ENCODE peak calls at places on chromosomes 13 and 19, in eight cellular contexts. One of them, this sample, is unnamed.
A peak's percentile ranks its signal among the peaks of the same experiment; 100 is the strongest.

GRCh38 chr19:5339950-5340636 is 519 bp downstream of the PTPRS start:
- DNase-seq in NCI-H1694: no peak
- DNase-seq in GM12865: no peak
- DNase-seq in type B pancreatic cell: no peak
- DNase-seq in NCI-H1105: no peak
- DNase-seq in choroid plexus epithelial cell: no peak
- DNase-seq in activated T-helper 1 cell treated with anti-CD3 and anti-CD28 coated beads, Interleukin-12 subunit alpha, Interleukin-12 subunit beta, Interleukin-2, Interleukin-4 antibody, amounts not matched to agents 30 ng/mL and 10 ng/mL and 1 ng/mL, durations not matched to agents 14 hours and 24 hours and 36 hours: no peak
- DNase-seq in AG04450: no peak
- DNase-seq in this sample: peak; percentile 68

GRCh38 chr13:111006508-111007031 is 91.7 kb upstream of the ANKRD10 start:
- DNase-seq in NCI-H1694: no peak
- DNase-seq in GM12865: no peak
- DNase-seq in type B pancreatic cell: no peak
- DNase-seq in NCI-H1105: no peak
- DNase-seq in choroid plexus epithelial cell: peak; percentile 97
- DNase-seq in activated T-helper 1 cell treated with anti-CD3 and anti-CD28 coated beads, Interleukin-12 subunit alpha, Interleukin-12 subunit beta, Interleukin-2, Interleukin-4 antibody, amounts not matched to agents 30 ng/mL and 10 ng/mL and 1 ng/mL, durations not matched to agents 14 hours and 24 hours and 36 hours: no peak
- DNase-seq in AG04450: no peak
- DNase-seq in this sample: peak; percentile 95

GRCh38 chr13:29594710-29595379 is 643 bp downstream of the SLC7A1 start:
- DNase-seq in NCI-H1694: no peak
- DNase-seq in GM12865: peak; percentile 71
- DNase-seq in type B pancreatic cell: peak; percentile 75
- DNase-seq in NCI-H1105: no peak
- DNase-seq in choroid plexus epithelial cell: peak; percentile 60
- DNase-seq in activated T-helper 1 cell treated with anti-CD3 and anti-CD28 coated beads, Interleukin-12 subunit alpha, Interleukin-12 subunit beta, Interleukin-2, Interleukin-4 antibody, amounts not matched to agents 30 ng/mL and 10 ng/mL and 1 ng/mL, durations not matched to agents 14 hours and 24 hours and 36 hours: peak; percentile 60
- DNase-seq in AG04450: peak; percentile 2
- DNase-seq in this sample: peak; percentile 80

GRCh38 chr19:45200614-45201013 is 22.0 kb downstream of the BLOC1S3 start:
- DNase-seq in NCI-H1694: no peak
- DNase-seq in GM12865: no peak
- DNase-seq in type B pancreatic cell: no peak
- DNase-seq in NCI-H1105: no peak
- DNase-seq in choroid plexus epithelial cell: peak; percentile 85
- DNase-seq in activated T-helper 1 cell treated with anti-CD3 and anti-CD28 coated beads, Interleukin-12 subunit alpha, Interleukin-12 subunit beta, Interleukin-2, Interleukin-4 antibody, amounts not matched to agents 30 ng/mL and 10 ng/mL and 1 ng/mL, durations not matched to agents 14 hours and 24 hours and 36 hours: no peak
- DNase-seq in AG04450: no peak
- DNase-seq in this sample: peak; percentile 41

GRCh38 chr19:10797078-10797477 is 38.9 kb downstream of the TMED1 start:
- DNase-seq in NCI-H1694: no peak
- DNase-seq in GM12865: no peak
- DNase-seq in type B pancreatic cell: no peak
- DNase-seq in NCI-H1105: no peak
- DNase-seq in choroid plexus epithelial cell: no peak
- DNase-seq in activated T-helper 1 cell treated with anti-CD3 and anti-CD28 coated beads, Interleukin-12 subunit alpha, Interleukin-12 subunit beta, Interleukin-2, Interleukin-4 antibody, amounts not matched to agents 30 ng/mL and 10 ng/mL and 1 ng/mL, durations not matched to agents 14 hours and 24 hours and 36 hours: no peak
- DNase-seq in AG04450: no peak
- DNase-seq in this sample: no peak

GRCh38 chr19:4803736-4804695 is 12.5 kb downstream of the FEM1A start:
- DNase-seq in NCI-H1694: peak; percentile 15
- DNase-seq in GM12865: peak; percentile 72
- DNase-seq in type B pancreatic cell: peak; percentile 84
- DNase-seq in NCI-H1105: peak; percentile 42
- DNase-seq in choroid plexus epithelial cell: peak; percentile 47
- DNase-seq in activated T-helper 1 cell treated with anti-CD3 and anti-CD28 coated beads, Interleukin-12 subunit alpha, Interleukin-12 subunit beta, Interleukin-2, Interleukin-4 antibody, amounts not matched to agents 30 ng/mL and 10 ng/mL and 1 ng/mL, durations not matched to agents 14 hours and 24 hours and 36 hours: peak; percentile 33
- DNase-seq in AG04450: no peak
- DNase-seq in this sample: peak; percentile 72

GRCh38 chr19:48279747-48280146 is 9.9 kb downstream of the ZNF114 start:
- DNase-seq in NCI-H1694: no peak
- DNase-seq in GM12865: no peak
- DNase-seq in type B pancreatic cell: no peak
- DNase-seq in NCI-H1105: no peak
- DNase-seq in choroid plexus epithelial cell: no peak
- DNase-seq in activated T-helper 1 cell treated with anti-CD3 and anti-CD28 coated beads, Interleukin-12 subunit alpha, Interleukin-12 subunit beta, Interleukin-2, Interleukin-4 antibody, amounts not matched to agents 30 ng/mL and 10 ng/mL and 1 ng/mL, durations not matched to agents 14 hours and 24 hours and 36 hours: no peak
- DNase-seq in AG04450: no peak
- DNase-seq in this sample: no peak

GRCh38 chr13:92315265-92315664 is 911.3 kb upstream of the GPC6 start:
- DNase-seq in NCI-H1694: no peak
- DNase-seq in GM12865: peak; percentile 17
- DNase-seq in type B pancreatic cell: no peak
- DNase-seq in NCI-H1105: no peak
- DNase-seq in choroid plexus epithelial cell: peak; percentile 12
- DNase-seq in activated T-helper 1 cell treated with anti-CD3 and anti-CD28 coated beads, Interleukin-12 subunit alpha, Interleukin-12 subunit beta, Interleukin-2, Interleukin-4 antibody, amounts not matched to agents 30 ng/mL and 10 ng/mL and 1 ng/mL, durations not matched to agents 14 hours and 24 hours and 36 hours: no peak
- DNase-seq in AG04450: no peak
- DNase-seq in this sample: peak; percentile 42

GRCh38 chr13:72342364-72342763 is 385.1 kb downstream of the MZT1 start:
- DNase-seq in NCI-H1694: no peak
- DNase-seq in GM12865: no peak
- DNase-seq in type B pancreatic cell: no peak
- DNase-seq in NCI-H1105: no peak
- DNase-seq in choroid plexus epithelial cell: no peak
- DNase-seq in activated T-helper 1 cell treated with anti-CD3 and anti-CD28 coated beads, Interleukin-12 subunit alpha, Interleukin-12 subunit beta, Interleukin-2, Interleukin-4 antibody, amounts not matched to agents 30 ng/mL and 10 ng/mL and 1 ng/mL, durations not matched to agents 14 hours and 24 hours and 36 hours: no peak
- DNase-seq in AG04450: no peak
- DNase-seq in this sample: no peak

GRCh38 chr13:39522329-39522728 is 80.7 kb downstream of the LHFPL6 start:
- DNase-seq in NCI-H1694: no peak
- DNase-seq in GM12865: no peak
- DNase-seq in type B pancreatic cell: no peak
- DNase-seq in NCI-H1105: no peak
- DNase-seq in choroid plexus epithelial cell: no peak
- DNase-seq in activated T-helper 1 cell treated with anti-CD3 and anti-CD28 coated beads, Interleukin-12 subunit alpha, Interleukin-12 subunit beta, Interleukin-2, Interleukin-4 antibody, amounts not matched to agents 30 ng/mL and 10 ng/mL and 1 ng/mL, durations not matched to agents 14 hours and 24 hours and 36 hours: no peak
- DNase-seq in AG04450: no peak
- DNase-seq in this sample: no peak

GRCh38 chr13:43196750-43197149 is 173.4 kb downstream of the DNAJC15 start:
- DNase-seq in NCI-H1694: no peak
- DNase-seq in GM12865: no peak
- DNase-seq in type B pancreatic cell: no peak
- DNase-seq in NCI-H1105: no peak
- DNase-seq in choroid plexus epithelial cell: no peak
- DNase-seq in activated T-helper 1 cell treated with anti-CD3 and anti-CD28 coated beads, Interleukin-12 subunit alpha, Interleukin-12 subunit beta, Interleukin-2, Interleukin-4 antibody, amounts not matched to agents 30 ng/mL and 10 ng/mL and 1 ng/mL, durations not matched to agents 14 hours and 24 hours and 36 hours: no peak
- DNase-seq in AG04450: no peak
- DNase-seq in this sample: no peak

GRCh38 chr19:45643024-45643926 is 4.1 kb upstream of the EML2 start:
- DNase-seq in NCI-H1694: peak; percentile 77
- DNase-seq in GM12865: peak; percentile 96
- DNase-seq in type B pancreatic cell: peak; percentile 93
- DNase-seq in NCI-H1105: peak; percentile 71
- DNase-seq in choroid plexus epithelial cell: peak; percentile 83
- DNase-seq in activated T-helper 1 cell treated with anti-CD3 and anti-CD28 coated beads, Interleukin-12 subunit alpha, Interleukin-12 subunit beta, Interleukin-2, Interleukin-4 antibody, amounts not matched to agents 30 ng/mL and 10 ng/mL and 1 ng/mL, durations not matched to agents 14 hours and 24 hours and 36 hours: peak; percentile 86
- DNase-seq in AG04450: peak; percentile 49
- DNase-seq in this sample: peak; percentile 93

GRCh38 chr19:32359581-32359980 is 14.2 kb downstream of the ZNF507 start:
- DNase-seq in NCI-H1694: no peak
- DNase-seq in GM12865: no peak
- DNase-seq in type B pancreatic cell: no peak
- DNase-seq in NCI-H1105: no peak
- DNase-seq in choroid plexus epithelial cell: no peak
- DNase-seq in activated T-helper 1 cell treated with anti-CD3 and anti-CD28 coated beads, Interleukin-12 subunit alpha, Interleukin-12 subunit beta, Interleukin-2, Interleukin-4 antibody, amounts not matched to agents 30 ng/mL and 10 ng/mL and 1 ng/mL, durations not matched to agents 14 hours and 24 hours and 36 hours: no peak
- DNase-seq in AG04450: no peak
- DNase-seq in this sample: no peak

GRCh38 chr19:2475018-2475701 is 767 bp upstream of the GADD45B start:
- DNase-seq in NCI-H1694: no peak
- DNase-seq in GM12865: peak; percentile 83
- DNase-seq in type B pancreatic cell: no peak
- DNase-seq in NCI-H1105: no peak
- DNase-seq in choroid plexus epithelial cell: peak; percentile 69
- DNase-seq in activated T-helper 1 cell treated with anti-CD3 and anti-CD28 coated beads, Interleukin-12 subunit alpha, Interleukin-12 subunit beta, Interleukin-2, Interleukin-4 antibody, amounts not matched to agents 30 ng/mL and 10 ng/mL and 1 ng/mL, durations not matched to agents 14 hours and 24 hours and 36 hours: peak; percentile 59
- DNase-seq in AG04450: no peak
- DNase-seq in this sample: peak; percentile 79

GRCh38 chr13:61880576-61881283 is 465.1 kb upstream of the PCDH20 start:
- DNase-seq in NCI-H1694: peak; percentile 2
- DNase-seq in GM12865: peak; percentile 51
- DNase-seq in type B pancreatic cell: no peak
- DNase-seq in NCI-H1105: no peak
- DNase-seq in choroid plexus epithelial cell: peak; percentile 14
- DNase-seq in activated T-helper 1 cell treated with anti-CD3 and anti-CD28 coated beads, Interleukin-12 subunit alpha, Interleukin-12 subunit beta, Interleukin-2, Interleukin-4 antibody, amounts not matched to agents 30 ng/mL and 10 ng/mL and 1 ng/mL, durations not matched to agents 14 hours and 24 hours and 36 hours: no peak
- DNase-seq in AG04450: no peak
- DNase-seq in this sample: peak; percentile 18

GRCh38 chr13:45511310-45512147 is 46.8 kb downstream of the COG3 start:
- DNase-seq in NCI-H1694: peak; percentile 57
- DNase-seq in GM12865: peak; percentile 73
- DNase-seq in type B pancreatic cell: no peak
- DNase-seq in NCI-H1105: peak; percentile 47
- DNase-seq in choroid plexus epithelial cell: peak; percentile 87
- DNase-seq in activated T-helper 1 cell treated with anti-CD3 and anti-CD28 coated beads, Interleukin-12 subunit alpha, Interleukin-12 subunit beta, Interleukin-2, Interleukin-4 antibody, amounts not matched to agents 30 ng/mL and 10 ng/mL and 1 ng/mL, durations not matched to agents 14 hours and 24 hours and 36 hours: no peak
- DNase-seq in AG04450: peak; percentile 50
- DNase-seq in this sample: peak; percentile 84

GRCh38 chr19:16342002-16342715 is 17.5 kb downstream of the KLF2 start:
- DNase-seq in NCI-H1694: no peak
- DNase-seq in GM12865: peak; percentile 93
- DNase-seq in type B pancreatic cell: no peak
- DNase-seq in NCI-H1105: no peak
- DNase-seq in choroid plexus epithelial cell: no peak
- DNase-seq in activated T-helper 1 cell treated with anti-CD3 and anti-CD28 coated beads, Interleukin-12 subunit alpha, Interleukin-12 subunit beta, Interleukin-2, Interleukin-4 antibody, amounts not matched to agents 30 ng/mL and 10 ng/mL and 1 ng/mL, durations not matched to agents 14 hours and 24 hours and 36 hours: peak; percentile 52
- DNase-seq in AG04450: no peak
- DNase-seq in this sample: peak; percentile 69

GRCh38 chr19:17234911-17235617 is 9.0 kb downstream of the OCEL1 start:
- DNase-seq in NCI-H1694: peak; percentile 30
- DNase-seq in GM12865: peak; percentile 71
- DNase-seq in type B pancreatic cell: no peak
- DNase-seq in NCI-H1105: peak; percentile 60
- DNase-seq in choroid plexus epithelial cell: peak; percentile 56
- DNase-seq in activated T-helper 1 cell treated with anti-CD3 and anti-CD28 coated beads, Interleukin-12 subunit alpha, Interleukin-12 subunit beta, Interleukin-2, Interleukin-4 antibody, amounts not matched to agents 30 ng/mL and 10 ng/mL and 1 ng/mL, durations not matched to agents 14 hours and 24 hours and 36 hours: peak; percentile 60
- DNase-seq in AG04450: no peak
- DNase-seq in this sample: peak; percentile 62

GRCh38 chr19:31499826-31500539 is 150.7 kb upstream of the TSHZ3 start:
- DNase-seq in NCI-H1694: no peak
- DNase-seq in GM12865: no peak
- DNase-seq in type B pancreatic cell: peak; percentile 43
- DNase-seq in NCI-H1105: no peak
- DNase-seq in choroid plexus epithelial cell: no peak
- DNase-seq in activated T-helper 1 cell treated with anti-CD3 and anti-CD28 coated beads, Interleukin-12 subunit alpha, Interleukin-12 subunit beta, Interleukin-2, Interleukin-4 antibody, amounts not matched to agents 30 ng/mL and 10 ng/mL and 1 ng/mL, durations not matched to agents 14 hours and 24 hours and 36 hours: no peak
- DNase-seq in AG04450: no peak
- DNase-seq in this sample: no peak

GRCh38 chr13:100657881-100658315 is 16.7 kb downstream of the TMTC4 start:
- DNase-seq in NCI-H1694: no peak
- DNase-seq in GM12865: no peak
- DNase-seq in type B pancreatic cell: no peak
- DNase-seq in NCI-H1105: no peak
- DNase-seq in choroid plexus epithelial cell: no peak
- DNase-seq in activated T-helper 1 cell treated with anti-CD3 and anti-CD28 coated beads, Interleukin-12 subunit alpha, Interleukin-12 subunit beta, Interleukin-2, Interleukin-4 antibody, amounts not matched to agents 30 ng/mL and 10 ng/mL and 1 ng/mL, durations not matched to agents 14 hours and 24 hours and 36 hours: no peak
- DNase-seq in AG04450: no peak
- DNase-seq in this sample: peak; percentile 71

GRCh38 chr19:4233282-4233853 is 4.0 kb downstream of the EBI3 start:
- DNase-seq in NCI-H1694: peak; percentile 27
- DNase-seq in GM12865: peak; percentile 78
- DNase-seq in type B pancreatic cell: peak; percentile 78
- DNase-seq in NCI-H1105: no peak
- DNase-seq in choroid plexus epithelial cell: peak; percentile 48
- DNase-seq in activated T-helper 1 cell treated with anti-CD3 and anti-CD28 coated beads, Interleukin-12 subunit alpha, Interleukin-12 subunit beta, Interleukin-2, Interleukin-4 antibody, amounts not matched to agents 30 ng/mL and 10 ng/mL and 1 ng/mL, durations not matched to agents 14 hours and 24 hours and 36 hours: peak; percentile 63
- DNase-seq in AG04450: no peak
- DNase-seq in this sample: peak; percentile 46

This sample was measured in astrocyte of the hippocampus.